ENCODE peak calls at places on chromosomes 3 and 15, in four cellular contexts. P, X, J and U are unnamed samples.

GRCh38 chr3:105516972-105517371 is 150.3 kb downstream of the ALCAM start:
- DNase-seq in P (no peak), X (no peak), J (no peak), U (no peak)

GRCh38 chr15:100713163-100713867 is 110.9 kb downstream of the ASB7 start:
- DNase-seq in P (no peak), X (peak; percentile 65), J (no peak), U (no peak)

GRCh38 chr3:41095702-41096101 is 103.6 kb upstream of the CTNNB1 start:
- DNase-seq in P (no peak), X (no peak), J (no peak), U (no peak)

GRCh38 chr15:100778831-100779288 is 100.8 kb upstream of the ALDH1A3 start:
- DNase-seq in P (no peak), X (no peak), J (no peak), U (peak; percentile 43)

GRCh38 chr3:73719413-73719831 is 94.7 kb upstream of the PDZRN3 start:
- DNase-seq in P (no peak), X (peak; percentile 65), J (no peak), U (no peak)

GRCh38 chr3:16538505-16538904 is 25.0 kb upstream of the RFTN1 start:
- DNase-seq in P (no peak), X (no peak), J (no peak), U (no peak)

GRCh38 chr3:155129396-155129795 is 49.3 kb downstream of the MME start:
- DNase-seq in P (no peak), X (no peak), J (no peak), U (no peak)

GRCh38 chr15:88954431-88955277 is 41.5 kb upstream of the MFGE8 start:
- DNase-seq in P (no peak), X (peak; percentile 11), J (no peak), U (no peak)

GRCh38 chr3:141320399-141321108 is 47.8 kb upstream of the ZBTB38 start:
- DNase-seq in P (no peak), X (no peak), J (no peak), U (no peak)

GRCh38 chr3:58962816-58963215 is 87.0 kb downstream of the CFAP20DC start:
- DNase-seq in P (no peak), X (peak; percentile 11), J (no peak), U (no peak)

GRCh38 chr3:87267953-87268645 is 8.3 kb downstream of the POU1F1 start:
- DNase-seq in P (no peak), X (no peak), J (no peak), U (no peak)

GRCh38 chr3:42340466-42340865 is 69.9 kb downstream of the LYZL4 start:
- DNase-seq in P (no peak), X (no peak), J (no peak), U (no peak)

GRCh38 chr3:128362026-128362965 is 104.4 kb downstream of the DNAJB8 start:
- DNase-seq in P (peak; percentile 42), X (no peak), J (no peak), U (peak; percentile 54)

GRCh38 chr3:3998140-3998977 is 199.1 kb downstream of the LRRN1 start:
- DNase-seq in P (peak; percentile 38), X (peak; percentile 49), J (no peak), U (no peak)

GRCh38 chr3:63863150-63864007 is at the start of the genes ATXN7 and THOC7:
- DNase-seq in P (peak; percentile 90), X (peak; percentile 57), J (no peak), U (peak; percentile 92)

DNA sequence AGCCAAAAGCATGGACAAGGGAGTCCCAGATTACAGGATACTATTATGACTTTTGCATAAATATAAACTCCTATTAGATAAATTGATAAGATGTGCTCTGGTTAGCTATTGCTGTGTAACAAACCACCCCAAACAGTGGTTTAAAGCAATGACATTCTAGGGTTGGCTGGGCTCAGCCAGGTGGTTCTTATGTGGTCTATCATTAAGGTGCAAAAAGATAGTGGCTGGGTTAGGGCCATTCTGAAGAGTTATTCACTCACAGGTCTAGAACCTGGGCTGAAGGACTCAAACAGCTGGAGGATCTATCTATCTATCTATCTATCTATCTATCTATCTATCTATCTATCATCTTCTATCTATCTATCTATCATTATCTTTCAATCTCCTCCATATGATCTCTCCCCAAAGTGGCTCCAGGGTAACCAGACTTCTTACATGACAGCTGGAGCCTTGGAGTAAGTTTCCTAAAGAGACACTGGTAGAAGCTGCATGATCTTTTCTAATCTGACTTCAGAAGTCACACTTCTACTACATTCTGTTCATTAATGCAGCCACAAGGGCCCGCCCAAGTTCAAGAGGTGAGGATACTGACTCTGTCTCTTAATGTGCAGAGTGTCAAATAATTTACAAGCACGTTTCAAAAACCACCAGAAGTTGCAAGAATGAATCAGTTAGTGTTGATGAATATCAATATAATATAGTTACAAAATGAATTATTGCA is 74.9 kb upstream of the XCR1 start:
- DNase-seq in P (no peak), X (no peak), J (no peak), U (no peak)
- TF ChIP-seq CTCF in P (no peak), X (no peak), J (no peak), U (peak; percentile 10)

DNA sequence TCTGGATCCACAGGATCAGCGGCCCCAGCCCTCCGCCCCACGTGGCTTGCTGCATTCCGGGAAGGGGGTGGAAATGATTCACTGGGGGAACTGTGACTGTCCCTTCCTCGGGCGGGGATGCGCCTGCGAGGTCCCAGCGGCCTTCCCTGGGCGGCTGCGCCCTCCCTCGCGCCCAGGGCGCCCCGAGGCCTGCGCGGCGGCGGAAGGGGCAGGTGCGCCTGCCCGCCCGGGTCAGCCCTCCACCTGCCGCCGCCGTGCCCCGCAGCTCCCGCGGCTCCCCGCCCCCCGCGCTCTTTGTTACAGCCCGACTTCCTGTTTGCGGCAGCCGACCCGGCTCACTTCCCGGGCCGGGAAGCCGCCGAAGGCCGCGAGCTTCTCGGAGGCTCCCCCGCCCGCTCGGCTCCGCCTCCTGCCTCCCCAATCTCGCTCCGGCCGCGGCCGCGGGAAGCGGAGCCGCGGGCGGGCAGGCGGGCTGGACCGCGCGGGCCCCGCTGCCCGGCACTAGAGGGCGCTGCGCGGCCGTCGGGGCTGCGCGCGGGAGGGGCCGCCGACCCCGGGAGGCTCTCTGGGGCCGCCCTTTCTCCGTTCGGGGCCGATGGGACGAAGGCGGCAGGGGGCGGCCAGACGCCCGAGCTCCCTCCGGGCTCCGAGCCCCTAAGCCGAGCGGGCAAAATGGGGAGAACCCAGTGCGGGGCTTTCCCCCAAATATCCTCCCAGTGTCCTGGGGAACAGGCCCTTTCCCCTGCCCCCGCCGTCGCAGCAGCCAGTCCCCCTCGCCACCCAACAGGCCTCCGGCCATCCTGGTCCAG is 11.5 kb upstream of the CHAC1 start:
- DNase-seq in P (peak; percentile 97), X (peak; percentile 74), J (no peak), U (no peak)
- TF ChIP-seq CTCF in P (peak; percentile 49), X (peak; percentile 28), J (peak; percentile 25), U (peak; percentile 82)

GRCh38 chr3:61572879-61573278 is 11.5 kb downstream of the PTPRG start:
- DNase-seq in P (no peak), X (no peak), J (no peak), U (no peak)

GRCh38 chr3:61569856-61570255 is 8.5 kb downstream of the PTPRG start:
- DNase-seq in P (no peak), X (no peak), J (no peak), U (no peak)

GRCh38 chr3:61573441-61573840 is 12.1 kb downstream of the PTPRG start:
- DNase-seq in P (no peak), X (no peak), J (no peak), U (no peak)

GRCh38 chr3:61571516-61572336 is 10.4 kb downstream of the PTPRG start:
- DNase-seq in P (no peak), X (peak; percentile 89), J (no peak), U (no peak)

DNA sequence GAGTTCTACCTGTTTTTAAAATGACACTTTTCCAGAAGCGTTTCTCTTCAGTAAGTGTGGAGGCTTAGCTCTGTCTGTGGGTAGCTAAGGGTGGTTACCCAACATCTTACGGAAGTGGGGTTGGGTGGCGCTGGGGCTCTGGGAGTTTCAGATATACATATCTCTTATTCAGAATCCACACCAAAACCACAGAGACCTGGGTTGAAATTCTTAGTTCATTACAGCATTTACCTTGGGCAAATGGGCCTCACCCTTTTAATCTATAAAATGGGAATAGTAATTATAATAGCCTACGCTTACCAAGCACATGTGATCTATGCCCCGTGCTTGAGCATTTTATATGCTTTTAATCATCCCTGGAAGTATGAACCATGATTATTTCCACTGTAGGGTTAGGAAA is 9.4 kb downstream of the PTPRG start:
- DNase-seq in P (no peak), X (no peak), J (no peak), U (no peak)
- TF ChIP-seq CTCF in P (no peak), X (no peak), J (no peak), U (no peak)

DNA sequence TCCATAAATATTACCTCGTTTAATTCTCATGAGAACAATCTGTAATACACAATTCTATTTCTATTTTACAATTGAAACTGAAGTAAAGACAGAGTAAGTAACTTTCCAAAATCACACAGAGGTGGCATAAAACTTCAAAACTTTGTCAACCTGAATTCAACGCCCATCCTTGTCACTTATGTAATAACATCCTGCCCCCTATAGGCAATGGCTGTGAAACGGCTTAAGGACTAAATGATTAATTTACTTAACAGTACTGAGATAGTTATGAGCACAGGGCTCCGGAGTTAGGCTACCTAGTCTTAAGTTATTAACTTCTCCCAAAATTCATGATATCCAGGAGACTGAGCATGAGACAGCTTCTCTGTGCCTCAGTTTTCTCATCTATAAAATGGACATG is 293.1 kb upstream of the CHRM5 start:
- DNase-seq in P (peak; percentile 46), X (peak; percentile 23), J (peak; percentile 11), U (no peak)
- TF ChIP-seq CTCF in P (peak; percentile 57), X (peak; percentile 43), J (peak; percentile 33), U (peak; percentile 75)

GRCh38 chr15:79853492-79854328 is 43.1 kb downstream of the MTHFS start:
- DNase-seq in P (peak; percentile 60), X (peak; percentile 88), J (peak; percentile 85), U (no peak)

GRCh38 chr15:79844221-79844620 is 52.6 kb downstream of the MTHFS start:
- DNase-seq in P (no peak), X (no peak), J (no peak), U (no peak)

GRCh38 chr15:79846539-79846938 is 50.3 kb downstream of the MTHFS start:
- DNase-seq in P (no peak), X (no peak), J (no peak), U (no peak)

GRCh38 chr15:79849789-79850188 is 47.0 kb downstream of the MTHFS start:
- DNase-seq in P (peak; percentile 30), X (peak; percentile 50), J (no peak), U (no peak)
- TF ChIP-seq CTCF in P (peak; percentile 76), X (peak; percentile 86), J (peak; percentile 65), U (peak; percentile 82)

DNA sequence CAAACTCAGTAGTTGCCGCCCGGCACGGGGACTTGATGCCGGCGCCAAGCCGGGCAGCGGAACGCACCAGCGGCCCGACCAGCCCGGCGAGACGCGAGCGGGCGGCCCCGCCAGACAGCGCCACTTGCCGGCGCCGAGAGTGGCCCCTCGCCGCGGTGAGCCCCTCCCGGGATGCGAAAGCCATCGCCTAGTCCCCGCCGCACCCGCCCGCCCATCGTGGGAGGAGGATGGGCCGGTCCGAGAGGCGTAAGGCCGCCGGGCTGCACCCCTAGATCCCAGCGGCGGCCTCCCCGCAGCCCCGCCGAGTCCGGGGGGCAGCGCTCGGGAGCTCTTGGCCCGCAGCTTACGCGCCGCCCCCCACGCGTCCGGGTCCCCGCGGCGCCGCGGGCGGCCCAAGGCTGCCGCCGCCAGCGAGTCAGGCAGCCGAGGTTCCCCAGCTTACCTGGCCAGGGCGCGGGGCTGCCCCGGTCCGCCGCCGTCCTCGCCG is 609 bp downstream of the GOLGA8A start:
- DNase-seq in P (peak; percentile 78), X (peak; percentile 32), J (no peak), U (no peak)
- TF ChIP-seq CTCF in P (peak; percentile 7), X (peak; percentile 3), J (no peak), U (peak; percentile 64)